ENCODE peak calls at places on chromosome 12, in four cellular contexts. U, H, A and J are unnamed samples.

GRCh38 chr12:51777457-51777856 is 71.1 kb downstream of the FIGNL2 start:
- DNase-seq in U (no peak), A (no peak), H (no peak), J (no peak)

GRCh38 chr12:46266382-46266791 is 2.5 kb downstream of the SLC38A1 start:
- DNase-seq in A (peak), H (peak), U (peak), J (no peak)

GRCh38 chr12:65602579-65603295 is 221.5 kb upstream of the HMGA2 start:
- DNase-seq in H (peak), A (peak), U (peak), J (peak)

GRCh38 chr12:129332286-129332685 is 479.0 kb downstream of the GLT1D1 start:
- DNase-seq in H (no peak), U (no peak), A (no peak), J (no peak)

GRCh38 chr12:6386038-6386437 is 2.1 kb downstream of the LTBR start:
- DNase-seq in U (no peak), A (no peak), H (no peak), J (no peak)

GRCh38 chr12:95723693-95724384 is 66.7 kb downstream of the NTN4 start:
- DNase-seq in U (no peak), H (no peak), A (no peak), J (no peak)

GRCh38 chr12:131386167-131386521 is 324.7 kb upstream of the SFSWAP start:
- DNase-seq in U (no peak), A (no peak), H (no peak), J (no peak)

GRCh38 chr12:12270226-12270625 is 3.4 kb upstream of the LRP6 start:
- DNase-seq in H (no peak), U (no peak), A (no peak), J (no peak)

GRCh38 chr12:5694759-5695409 is 250.2 kb downstream of the ANO2 start:
- DNase-seq in A (no peak), H (no peak), U (peak), J (no peak)

GRCh38 chr12:107320031-107320928 is 226.9 kb upstream of the CRY1 start:
- DNase-seq in U (peak), H (peak), A (peak), J (peak)

GRCh38 chr12:80100566-80100965 is 1.2 kb downstream of the OTOGL start:
- DNase-seq in U (no peak), A (no peak), H (no peak), J (no peak)

GRCh38 chr12:106645074-106645421 is 62.2 kb downstream of the RFX4 start:
- DNase-seq in A (peak), U (no peak), H (peak), J (peak)

GRCh38 chr12:33514893-33515292 is 75.3 kb upstream of the SYT10 start:
- DNase-seq in A (no peak), U (no peak), H (no peak), J (no peak)

GRCh38 chr12:124694846-124695497 is 127.6 kb upstream of the NCOR2 start:
- DNase-seq in H (peak), U (no peak), A (no peak), J (no peak)

GRCh38 chr12:74105434-74105833 is 432.2 kb upstream of the ATXN7L3B start:
- DNase-seq in U (no peak), H (peak), A (no peak), J (no peak)

GRCh38 chr12:119206348-119207075 is 27.8 kb downstream of the HSPB8 start:
- DNase-seq in H (no peak), U (no peak), A (no peak), J (no peak)

GRCh38 chr12:50924131-50924438 is 28.3 kb upstream of the HIGD1C start:
- DNase-seq in A (no peak), U (no peak), H (no peak), J (no peak)

GRCh38 chr12:129394416-129394815 is 509.4 kb downstream of the TMEM132D start:
- DNase-seq in U (no peak), H (no peak), A (no peak), J (no peak)

GRCh38 chr12:50690923-50691322 is 73.0 kb upstream of the ATF1 start:
- DNase-seq in A (no peak), H (no peak), U (no peak), J (peak)

GRCh38 chr12:31859232-31859977 is 99.8 kb upstream of the RESF1 start:
- DNase-seq in H (no peak), A (no peak), U (no peak), J (no peak)

GRCh38 chr12:106245767-106246166 is 2.1 kb downstream of the CKAP4 start:
- DNase-seq in U (peak), H (no peak), A (peak), J (no peak)

GRCh38 chr12:25322918-25323773 is 72.4 kb upstream of the KRAS start:
- DNase-seq in U (no peak), A (no peak), H (peak), J (no peak)

GRCh38 chr12:6961695-6962284 is 8.7 kb downstream of the PHB2 start:
- DNase-seq in U (peak), A (peak), H (peak), J (no peak)

GRCh38 chr12:11929714-11930113 is 141.0 kb upstream of the BCL2L14 start:
- DNase-seq in A (no peak), H (no peak), U (no peak), J (no peak)

GRCh38 chr12:98698603-98699463 is 53.7 kb downstream of the APAF1 start:
- DNase-seq in U (no peak), H (peak), A (peak), J (peak)

GRCh38 chr12:6450869-6451347 is 934 bp upstream of the TAPBPL start:
- DNase-seq in H (no peak), U (peak), A (peak), J (peak)

GRCh38 chr12:75699728-75700496 is 188.5 kb upstream of the KRR1 start:
- DNase-seq in U (no peak), A (no peak), H (no peak), J (no peak)

GRCh38 chr12:105257321-105257728 is 21.4 kb upstream of the APPL2 start:
- DNase-seq in H (peak), A (no peak), U (no peak), J (no peak)

GRCh38 chr12:119302334-119303132 is 32.0 kb upstream of the CCDC60 start:
- DNase-seq in A (no peak), U (no peak), H (no peak), J (no peak)

GRCh38 chr12:52633383-52633782 is 15.0 kb upstream of the KRT73 start:
- DNase-seq in H (no peak), U (no peak), A (no peak), J (no peak)

GRCh38 chr12:65925626-65926025 is 101.3 kb downstream of the HMGA2 start:
- DNase-seq in H (no peak), U (no peak), A (no peak), J (no peak)

GRCh38 chr12:52200086-52200782 is 8.4 kb upstream of the KRT80 start:
- DNase-seq in U (no peak), A (no peak), H (no peak), J (no peak)

GRCh38 chr12:89108265-89108664 is 244.0 kb downstream of the DUSP6 start:
- DNase-seq in A (no peak), H (no peak), U (no peak), J (no peak)

GRCh38 chr12:34291426-34291901 is 269.2 kb downstream of the ALG10 start:
- DNase-seq in H (no peak), A (no peak), U (no peak), J (no peak)

GRCh38 chr12:85489194-85489593 is 209.2 kb downstream of the ALX1 start:
- DNase-seq in A (no peak), U (no peak), H (no peak), J (no peak)

GRCh38 chr12:68446896-68447806 is 115.0 kb upstream of the MDM1 start:
- DNase-seq in H (no peak), U (no peak), A (no peak), J (no peak)

DNA sequence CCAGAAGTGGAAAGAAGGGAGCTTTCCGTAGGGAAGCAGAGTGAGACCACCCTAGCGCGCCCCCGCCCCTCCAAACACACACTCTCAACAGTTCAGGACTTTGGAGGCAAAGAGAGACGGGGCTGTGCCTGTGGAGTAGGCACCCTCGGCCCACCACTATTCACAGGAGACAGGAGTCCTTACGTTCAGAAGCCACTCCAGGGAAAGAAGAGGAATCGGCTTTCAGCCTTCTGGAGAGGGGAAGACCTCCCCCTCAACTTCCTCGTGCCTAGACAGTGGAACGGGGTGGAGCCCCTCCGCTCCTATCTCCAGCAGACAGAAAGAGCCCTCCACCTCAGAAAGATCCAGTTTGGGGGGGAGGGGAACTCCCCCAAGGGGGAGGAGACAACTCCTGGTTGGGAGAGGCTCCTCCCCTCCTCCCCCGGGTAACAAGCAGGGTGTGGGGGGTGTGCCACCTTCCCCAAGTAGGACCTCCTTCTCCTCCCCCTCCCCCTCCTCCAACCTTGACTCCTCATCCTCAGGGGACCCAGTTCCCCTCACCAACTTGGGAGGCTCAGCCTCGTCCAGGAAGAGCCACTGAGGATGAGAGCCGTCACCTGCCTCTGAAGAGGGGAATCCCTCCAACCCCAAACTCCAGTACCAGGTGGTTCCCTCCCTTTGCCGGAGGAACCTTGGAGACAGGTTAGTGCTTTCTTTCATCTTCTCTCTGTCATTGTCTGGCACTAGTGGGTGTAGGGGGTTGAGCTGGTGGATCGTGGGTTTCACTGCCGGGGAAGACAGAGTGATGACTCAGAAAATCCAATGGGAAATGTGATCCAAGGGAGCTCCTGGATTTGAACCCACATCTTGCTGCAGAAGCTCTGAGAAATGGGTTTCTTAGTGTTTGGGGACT is 883 bp downstream of the FOXJ2 start:
- DNase-seq in U (peak), H (peak), A (peak), J (peak)
- H3K27ac ChIP-seq in U (peak), H (peak), A (peak), J (peak)

DNA sequence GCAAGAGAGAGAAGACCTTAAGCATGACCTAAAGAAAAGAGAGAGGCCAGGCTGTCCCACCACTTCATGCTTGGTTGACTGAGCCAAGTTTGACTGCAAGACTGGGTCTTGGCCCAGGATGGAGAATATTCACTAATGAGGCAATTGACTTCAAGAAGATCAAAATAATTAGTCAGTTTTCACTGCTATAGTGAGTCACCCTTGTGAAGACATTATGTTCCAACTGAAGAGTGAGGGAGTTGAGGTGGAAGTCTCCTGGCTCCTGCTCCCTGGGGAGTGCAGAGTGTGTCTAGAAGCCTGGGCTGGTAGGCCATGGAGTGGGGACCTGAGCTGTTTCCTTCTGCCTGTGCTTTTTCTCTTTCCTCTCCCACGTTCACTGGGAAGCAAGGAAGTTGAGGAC is 117.6 kb downstream of the CACNA1C start:
- DNase-seq in U (no peak), H (peak), A (no peak), J (no peak)
- H3K27ac ChIP-seq in U (peak), H (no peak), A (no peak), J (no peak)

GRCh38 chr12:58504539-58504938 is 415.8 kb downstream of the LRIG3 start:
- DNase-seq in A (no peak), U (no peak), H (peak), J (no peak)
- H3K27ac ChIP-seq in A (no peak), U (no peak), H (peak), J (no peak)

DNA sequence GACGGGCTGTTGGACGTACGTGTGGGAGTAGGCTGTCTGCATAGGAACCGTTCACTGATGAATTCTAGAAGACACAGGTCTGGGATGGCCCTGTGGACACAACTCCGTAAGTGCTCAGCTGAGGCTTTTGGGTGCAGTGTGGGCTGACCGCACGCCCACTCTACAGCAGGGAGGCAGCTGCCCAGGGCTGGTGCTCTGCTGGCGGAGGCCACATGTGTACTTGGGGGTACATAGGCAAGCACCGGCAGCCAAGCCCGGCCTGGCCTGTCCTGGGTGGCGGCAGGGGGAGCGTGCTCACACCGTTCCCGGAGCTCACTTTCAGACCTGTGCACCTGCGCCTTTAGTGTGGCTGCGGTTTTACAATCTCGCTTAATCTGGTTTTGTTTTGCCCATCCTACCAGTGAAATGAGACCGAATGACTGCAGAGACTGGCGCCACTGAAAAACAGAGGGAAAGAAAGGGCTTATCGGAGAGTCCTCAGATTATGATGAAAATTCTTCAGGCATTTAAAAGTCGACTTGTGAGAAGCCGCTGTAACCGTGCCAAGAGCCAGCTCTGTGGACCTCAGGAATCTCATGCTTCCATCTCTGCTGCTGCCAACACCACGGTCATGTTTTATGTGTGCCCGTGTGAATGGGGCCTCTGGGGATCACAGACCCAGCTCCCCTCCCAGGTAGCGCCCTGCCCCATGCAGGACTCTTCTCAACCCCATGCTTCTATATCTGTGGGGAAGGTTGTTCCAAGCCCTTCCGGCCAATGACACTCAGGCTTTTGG is 45.8 kb downstream of the SSH1 start:
- DNase-seq in U (no peak), A (no peak), H (no peak), J (no peak)
- H3K27ac ChIP-seq in U (no peak), A (no peak), H (no peak), J (no peak)

DNA sequence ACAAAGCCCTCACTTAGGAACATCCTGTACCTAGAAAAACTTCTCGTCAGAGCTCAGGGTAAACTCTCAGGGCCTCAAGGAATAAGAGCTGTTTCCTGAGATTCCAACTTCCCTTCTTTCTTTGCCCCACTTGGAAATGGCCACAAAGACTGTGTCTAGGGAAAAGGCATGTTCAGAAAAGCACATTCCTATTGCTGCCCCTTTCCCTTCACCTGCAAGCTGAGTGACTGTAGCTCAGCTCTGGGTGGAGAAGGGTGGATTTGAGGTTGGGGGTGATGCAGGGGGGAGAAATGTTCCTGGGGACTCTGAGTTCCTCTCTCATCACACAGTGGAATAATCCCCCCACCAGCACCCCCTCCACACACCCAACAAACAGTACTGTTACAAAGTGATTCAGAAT is 6.8 kb downstream of the ENDOU start:
- DNase-seq in U (no peak), H (no peak), A (no peak), J (no peak)
- H3K27ac ChIP-seq in U (peak), H (no peak), A (no peak), J (peak)

GRCh38 chr12:16602412-16602811 is 3.5 kb downstream of the LMO3 start:
- DNase-seq in H (no peak), U (no peak), A (no peak), J (no peak)
- H3K27ac ChIP-seq in H (no peak), U (no peak), A (no peak), J (peak)

GRCh38 chr12:112939761-112940357 is 1.6 kb downstream of the OAS3 start:
- DNase-seq in U (no peak), A (no peak), H (no peak), J (no peak)

GRCh38 chr12:112937741-112938719 is at the start of gene OAS3:
- DNase-seq in H (peak), A (peak), U (peak), J (no peak)

GRCh38 chr12:112936927-112937326 is 1.3 kb upstream of the OAS3 start:
- DNase-seq in H (peak), A (no peak), U (no peak), J (no peak)

GRCh38 chr12:112938751-112939150 is 477 bp downstream of the OAS3 start:
- DNase-seq in H (peak), A (no peak), U (no peak), J (no peak)

GRCh38 chr12:112936264-112936663 is 2.0 kb upstream of the OAS3 start:
- DNase-seq in U (no peak), H (peak), A (no peak), J (no peak)
- H3K27ac ChIP-seq in U (no peak), H (peak), A (no peak), J (no peak)

GRCh38 chr12:91053951-91054715 is 3.7 kb downstream of the KERA start:
- DNase-seq in H (no peak), A (peak), U (peak), J (no peak)
- H3K27ac ChIP-seq in H (no peak), A (no peak), U (peak), J (no peak)